ENCODE peak calls at places on chromosomes 6 and 20, in seven cellular contexts. U is A549, H is HepG2, W is IMR-90, Y is H1, K is GM12878, X is K562. S is an unnamed sample.
A peak's percentile ranks its signal among the peaks of the same experiment; 100 is the strongest.

GRCh38 chr20:35312348-35312747 is 20.1 kb upstream of the FAM83C start:
- DNase-seq in X (no peak), W (peak; percentile 96), U (peak; percentile 75), Y (no peak), K (peak; percentile 7), H (peak; percentile 54), S (no peak)

GRCh38 chr6:33313105-33313708 is 671 bp downstream of the TAPBP start:
- DNase-seq in X (peak; percentile 59), U (no peak), Y (peak; percentile 76), W (peak; percentile 31), K (no peak), H (no peak), S (peak; percentile 79)

GRCh38 chr6:141335889-141336288 is 796.8 kb upstream of the GJE1 start:
- DNase-seq in H (no peak), X (no peak), K (no peak), Y (no peak), U (no peak), W (no peak), S (no peak)

GRCh38 chr20:51326241-51326819 is 216.2 kb downstream of the NFATC2 start:
- DNase-seq in X (peak; percentile 32), U (peak; percentile 66), Y (peak; percentile 79), H (peak; percentile 61), K (no peak), W (peak; percentile 76), S (peak; percentile 52)

GRCh38 chr6:26475823-26476729 is 18.3 kb downstream of the BTN2A1 start:
- DNase-seq in X (peak; percentile 25), Y (no peak), U (no peak), W (peak; percentile 27), H (peak; percentile 31), K (no peak), S (no peak)

GRCh38 chr20:37823276-37823980 is 79.5 kb upstream of the VSTM2L start:
- DNase-seq in W (peak; percentile 59), X (no peak), K (no peak), Y (no peak), U (no peak), H (no peak), S (no peak)

GRCh38 chr6:28982476-28983266 is 22.4 kb downstream of the ZNF311 start:
- DNase-seq in K (peak; percentile 11), H (peak; percentile 87), W (peak; percentile 67), Y (no peak), X (peak; percentile 52), U (peak; percentile 46), S (peak; percentile 37)

GRCh38 chr20:45890077-45890996 is 671 bp downstream of the NEURL2 start:
- DNase-seq in X (no peak), W (peak; percentile 78), Y (peak; percentile 89), U (peak; percentile 35), K (no peak), H (peak; percentile 92), S (peak; percentile 91)

GRCh38 chr6:40410792-40411191 is 176.4 kb downstream of the LRFN2 start:
- DNase-seq in U (no peak), X (no peak), H (no peak), W (no peak), K (no peak), Y (no peak), S (peak; percentile 77)

GRCh38 chr6:127191716-127192115 is 73.2 kb downstream of the RSPO3 start:
- DNase-seq in X (no peak), K (no peak), W (peak; percentile 65), H (no peak), Y (no peak), U (no peak), S (no peak)

GRCh38 chr20:58693226-58694006 is 816 bp downstream of the NPEPL1 start:
- DNase-seq in X (no peak), Y (peak; percentile 71), K (no peak), W (no peak), H (no peak), U (peak; percentile 6), S (no peak)

GRCh38 chr6:20492099-20492498 is 42.2 kb upstream of the CDKAL1 start:
- DNase-seq in X (no peak), Y (no peak), U (no peak), K (no peak), H (no peak), W (no peak), S (no peak)

GRCh38 chr6:20497200-20497820 is 36.9 kb upstream of the CDKAL1 start:
- DNase-seq in U (no peak), X (no peak), K (no peak), Y (no peak), H (no peak), W (peak; percentile 93), S (no peak)
- TF ChIP-seq RFX5 in U (no peak), X (no peak), K (no peak), Y (no peak), H (no peak), W (no peak), S (no peak)

GRCh38 chr20:63135411-63135810 is 80.5 kb downstream of the YTHDF1 start:
- DNase-seq in U (no peak), K (no peak), W (no peak), X (peak; percentile 58), Y (no peak), H (no peak), S (no peak)
- TF ChIP-seq RFX5 in U (no peak), K (no peak), W (no peak), X (no peak), Y (no peak), H (no peak), S (no peak)

GRCh38 chr6:128725271-128726233 is 157.4 kb upstream of the LAMA2 start:
- DNase-seq in K (no peak), U (peak; percentile 2), H (peak; percentile 39), X (peak; percentile 14), W (peak; percentile 38), Y (no peak), S (peak; percentile 5)
- TF ChIP-seq RFX5 in K (no peak), U (no peak), H (no peak), X (no peak), W (no peak), Y (no peak), S (no peak)

GRCh38 chr6:41488392-41489129 is 57.6 kb upstream of the FOXP4 start:
- DNase-seq in H (peak; percentile 51), Y (peak; percentile 62), X (no peak), K (peak; percentile 42), U (no peak), W (peak; percentile 92), S (peak; percentile 63)
- TF ChIP-seq RFX5 in H (no peak), Y (no peak), X (no peak), K (no peak), U (no peak), W (no peak), S (no peak)

DNA sequence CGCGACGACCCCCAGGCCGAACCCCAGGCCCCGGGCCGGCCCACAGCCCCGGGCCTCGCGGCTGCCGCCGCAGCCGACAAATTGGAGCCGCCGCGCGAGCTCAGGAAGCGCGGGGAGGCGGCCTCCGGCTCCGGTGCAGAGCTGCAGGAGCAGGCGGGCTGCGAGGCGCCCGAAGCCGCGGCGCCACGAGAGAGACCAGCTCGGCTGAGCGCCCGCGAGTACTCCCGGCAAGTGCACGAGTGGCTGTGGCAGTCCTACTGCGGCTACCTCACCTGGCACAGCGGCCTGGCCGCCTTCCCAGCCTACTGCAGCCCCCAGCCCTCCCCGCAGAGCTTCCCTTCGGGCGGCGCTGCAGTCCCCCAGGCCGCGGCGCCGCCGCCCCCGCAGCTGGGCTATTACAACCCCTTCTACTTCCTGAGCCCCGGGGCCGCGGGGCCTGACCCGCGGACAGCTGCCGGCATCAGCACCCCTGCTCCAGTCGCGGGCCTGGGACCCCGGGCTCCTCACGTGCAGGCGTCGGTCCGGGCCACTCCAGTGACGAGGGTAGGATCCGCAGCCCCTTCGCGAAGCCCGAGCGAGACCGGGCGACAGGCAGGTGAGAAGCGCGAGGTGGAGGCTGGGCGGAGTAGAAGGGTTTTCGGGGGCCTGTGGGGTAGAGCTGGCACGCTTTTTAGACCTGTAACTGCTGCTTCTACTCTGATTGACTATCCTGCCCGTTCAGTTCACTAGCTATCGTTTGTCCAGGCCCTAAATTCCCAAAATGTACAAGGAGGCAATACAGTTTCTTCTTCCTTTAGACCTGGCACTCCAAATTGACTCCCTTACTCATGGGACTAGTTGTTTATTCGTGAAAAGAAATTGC is 656 bp downstream of the FAM8A1 start:
- DNase-seq in K (no peak), W (peak; percentile 12), U (no peak), H (peak; percentile 24), Y (peak; percentile 81), X (peak; percentile 67), S (peak; percentile 67)
- TF ChIP-seq RFX5 in K (no peak), W (no peak), U (no peak), H (no peak), Y (no peak), X (no peak), S (no peak)

DNA sequence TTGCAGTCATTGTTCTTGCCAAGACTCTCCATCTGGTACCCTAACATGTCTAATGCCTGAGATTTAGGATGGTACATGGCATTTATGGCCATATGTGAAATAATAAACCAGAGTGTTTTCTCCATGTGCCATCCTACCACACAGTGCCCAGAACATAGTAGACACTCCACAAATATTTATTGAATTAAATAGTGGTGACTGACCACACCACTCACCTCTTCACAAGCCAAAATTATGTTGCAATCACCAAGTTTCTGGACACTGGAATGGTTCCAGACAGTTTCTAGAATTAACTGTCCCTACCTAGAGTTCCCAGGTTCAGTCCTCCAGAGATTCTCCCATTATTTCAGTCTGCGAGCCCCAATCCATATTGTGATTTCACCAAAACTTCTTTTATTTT is 427.3 kb downstream of the KIF16B start:
- DNase-seq in U (no peak), K (no peak), H (no peak), X (no peak), Y (no peak), W (no peak), S (no peak)
- TF ChIP-seq RFX5 in U (no peak), K (no peak), H (no peak), X (no peak), Y (no peak), W (no peak), S (no peak)